ENCODE peak calls at places on chromosome 14, in seven cellular contexts. C is endodermal cell, I is mucosa of descending colon, X is epithelial cell of esophagus, R is nephron progenitor cell, Y is AG04450, Z is transverse colon. K is an unnamed sample.

GRCh38 chr14:68546839-68547238 is 246.0 kb downstream of the ZFP36L1 start:
- DNase-seq in C (no peak), I (no peak), X (peak), R (no peak), Y (peak), Z (no peak), K (no peak)

GRCh38 chr14:95291859-95292542 is 27.7 kb downstream of the CLMN start:
- DNase-seq in C (no peak), I (peak), X (peak), R (no peak), Y (no peak), Z (peak), K (no peak)

GRCh38 chr14:84025258-84026012 is 1504.5 kb upstream of the FLRT2 start:
- DNase-seq in C (peak), I (no peak), X (no peak), R (no peak), Y (no peak), Z (no peak), K (no peak)

GRCh38 chr14:35855886-35856481 is 29.8 kb downstream of the BRMS1L start:
- DNase-seq in C (no peak), I (no peak), X (no peak), R (no peak), Y (no peak), Z (no peak), K (no peak)

GRCh38 chr14:25400607-25401206 is 350.8 kb upstream of the STXBP6 start:
- DNase-seq in C (peak), I (peak), X (peak), R (peak), Y (no peak), Z (peak), K (peak)

GRCh38 chr14:68084256-68084655 is 264.7 kb downstream of the RAD51B start:
- DNase-seq in C (no peak), I (no peak), X (no peak), R (no peak), Y (no peak), Z (no peak), K (no peak)

GRCh38 chr14:74220991-74221390 is 18.3 kb upstream of the VSX2 start:
- DNase-seq in C (no peak), I (no peak), X (no peak), R (no peak), Y (no peak), Z (no peak), K (no peak)

GRCh38 chr14:75372260-75372659 is 55.6 kb upstream of the JDP2 start:
- DNase-seq in C (no peak), I (no peak), X (no peak), R (no peak), Y (no peak), Z (no peak), K (no peak)

GRCh38 chr14:76947078-76947837 is 81.2 kb downstream of the IRF2BPL start:
- DNase-seq in C (peak), I (peak), X (peak), R (peak), Y (peak), Z (peak), K (peak)

GRCh38 chr14:50786821-50787464 is 44.0 kb downstream of the NIN start:
- DNase-seq in C (no peak), I (no peak), X (no peak), R (no peak), Y (no peak), Z (no peak), K (no peak)

GRCh38 chr14:40368314-40368713 is 936.1 kb upstream of the FBXO33 start:
- DNase-seq in C (no peak), I (no peak), X (no peak), R (no peak), Y (no peak), Z (no peak), K (no peak)

GRCh38 chr14:24829862-24830261 is 195.9 kb upstream of the GZMB start:
- DNase-seq in C (no peak), I (no peak), X (no peak), R (no peak), Y (no peak), Z (no peak), K (no peak)

GRCh38 chr14:56005580-56006053 is 112.6 kb upstream of the PELI2 start:
- DNase-seq in C (peak), I (no peak), X (no peak), R (no peak), Y (peak), Z (no peak), K (no peak)

GRCh38 chr14:77201696-77202095 is 20.1 kb downstream of the TMEM63C start:
- DNase-seq in C (no peak), I (no peak), X (no peak), R (no peak), Y (no peak), Z (no peak), K (no peak)

GRCh38 chr14:95855606-95856005 is 21.0 kb upstream of the TUNAR start:
- DNase-seq in C (no peak), I (no peak), X (no peak), R (no peak), Y (no peak), Z (no peak), K (no peak)

GRCh38 chr14:54782803-54783659 is 119.6 kb downstream of the GCH1 start:
- DNase-seq in C (peak), I (peak), X (no peak), R (peak), Y (no peak), Z (peak), K (no peak)

GRCh38 chr14:94696518-94696917 is 73.4 kb downstream of the GSC start:
- DNase-seq in C (no peak), I (no peak), X (no peak), R (no peak), Y (no peak), Z (no peak), K (no peak)

GRCh38 chr14:54182419-54183040 is 214.3 kb upstream of the CDKN3 start:
- DNase-seq in C (no peak), I (no peak), X (peak), R (no peak), Y (no peak), Z (no peak), K (no peak)

GRCh38 chr14:54715244-54715643 is 148.3 kb downstream of the SAMD4A start:
- DNase-seq in C (no peak), I (no peak), X (peak), R (no peak), Y (no peak), Z (no peak), K (no peak)

GRCh38 chr14:101875726-101876268 is 88.6 kb upstream of the DYNC1H1 start:
- DNase-seq in C (no peak), I (no peak), X (no peak), R (no peak), Y (no peak), Z (no peak), K (no peak)

GRCh38 chr14:68160779-68161546 is 341.4 kb downstream of the RAD51B start:
- DNase-seq in C (no peak), I (no peak), X (no peak), R (no peak), Y (no peak), Z (no peak), K (no peak)

GRCh38 chr14:81673930-81674329 is 140.3 kb upstream of the SEL1L start:
- DNase-seq in C (no peak), I (no peak), X (no peak), R (no peak), Y (no peak), Z (no peak), K (no peak)

GRCh38 chr14:85531594-85532391 is 1.8 kb downstream of the FLRT2 start:
- DNase-seq in C (peak), I (peak), X (peak), R (peak), Y (no peak), Z (no peak), K (peak)
- TF ChIP-seq CTCF in C (peak), I (no peak), X (peak), R (no peak), Y (peak), Z (no peak), K (peak)

GRCh38 chr14:61561144-61561543 is 134.2 kb upstream of the HIF1A start:
- DNase-seq in C (no peak), I (no peak), X (peak), R (no peak), Y (no peak), Z (no peak), K (no peak)
- TF ChIP-seq CTCF in C (peak), I (no peak), X (peak), R (no peak), Y (peak), Z (no peak), K (no peak)

DNA sequence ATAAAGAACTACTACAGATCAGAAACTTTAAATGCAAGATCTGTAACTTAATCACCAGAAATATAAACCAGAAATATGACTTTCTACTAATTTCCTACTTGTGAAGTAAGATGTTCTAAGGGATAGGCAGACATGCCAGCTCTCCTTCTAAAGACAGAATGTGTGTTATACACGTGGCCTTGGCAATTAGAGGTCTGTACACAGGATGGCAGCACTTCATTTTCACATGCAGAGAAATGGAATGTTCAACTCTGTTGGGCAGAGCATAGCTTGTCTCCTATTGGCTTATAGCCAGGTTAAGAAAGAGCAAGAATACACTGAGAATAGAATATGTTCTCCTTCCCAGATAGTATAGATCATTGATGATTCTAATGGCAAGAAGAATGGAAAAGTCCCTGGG is 403.8 kb downstream of the DAD1 start:
- DNase-seq in C (no peak), I (no peak), X (peak), R (no peak), Y (no peak), Z (no peak), K (no peak)
- TF ChIP-seq CTCF in C (peak), I (no peak), X (peak), R (no peak), Y (peak), Z (no peak), K (no peak)

GRCh38 chr14:79809849-79810612 is 401.3 kb downstream of the DIO2 start:
- DNase-seq in C (no peak), I (peak), X (peak), R (no peak), Y (no peak), Z (peak), K (no peak)
- TF ChIP-seq CTCF in C (peak), I (no peak), X (peak), R (no peak), Y (peak), Z (no peak), K (peak)

GRCh38 chr14:90198541-90198940 is 57.8 kb upstream of the PSMC1 start:
- DNase-seq in C (no peak), I (no peak), X (no peak), R (no peak), Y (no peak), Z (no peak), K (no peak)
- TF ChIP-seq CTCF in C (no peak), I (no peak), X (no peak), R (no peak), Y (no peak), Z (no peak), K (no peak)

DNA sequence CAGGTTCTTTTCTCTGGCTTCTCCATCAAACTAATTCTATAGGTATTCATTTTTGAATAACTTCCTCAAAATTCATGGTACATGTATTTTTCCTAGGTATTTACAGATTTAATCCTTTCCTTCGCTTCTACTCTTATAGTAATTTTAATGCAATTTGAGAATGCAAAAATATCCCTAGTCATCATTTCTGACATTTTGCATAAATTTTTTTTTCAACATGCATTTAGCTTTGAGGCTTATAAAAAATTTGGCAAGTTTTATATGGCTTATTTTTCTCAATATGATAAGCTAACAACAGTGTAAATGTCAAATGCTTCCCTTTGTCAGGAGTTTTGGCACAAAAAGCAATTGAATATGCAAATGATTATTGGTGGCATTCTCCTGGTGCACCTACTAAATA is 872.6 kb downstream of the FLRT2 start:
- DNase-seq in C (no peak), I (no peak), X (no peak), R (no peak), Y (no peak), Z (no peak), K (no peak)
- TF ChIP-seq CTCF in C (no peak), I (no peak), X (no peak), R (no peak), Y (no peak), Z (no peak), K (no peak)

GRCh38 chr14:93135399-93135798 is 19.7 kb upstream of the ITPK1 start:
- DNase-seq in C (no peak), I (no peak), X (no peak), R (no peak), Y (no peak), Z (no peak), K (no peak)

GRCh38 chr14:93133476-93133875 is 17.8 kb upstream of the ITPK1 start:
- DNase-seq in C (no peak), I (no peak), X (peak), R (no peak), Y (no peak), Z (no peak), K (no peak)

GRCh38 chr14:93142854-93143652 is 27.3 kb upstream of the ITPK1 start:
- DNase-seq in C (no peak), I (no peak), X (no peak), R (no peak), Y (no peak), Z (no peak), K (no peak)

GRCh38 chr14:93136009-93136408 is 20.3 kb upstream of the ITPK1 start:
- DNase-seq in C (no peak), I (no peak), X (no peak), R (no peak), Y (no peak), Z (no peak), K (no peak)

GRCh38 chr14:93137864-93138263 is 22.1 kb upstream of the ITPK1 start:
- DNase-seq in C (peak), I (peak), X (peak), R (no peak), Y (no peak), Z (peak), K (no peak)
- TF ChIP-seq CTCF in C (peak), I (no peak), X (peak), R (no peak), Y (no peak), Z (peak), K (no peak)

GRCh38 chr14:100645986-100646314 is 58.7 kb upstream of the BEGAIN start:
- DNase-seq in C (no peak), I (no peak), X (no peak), R (no peak), Y (no peak), Z (no peak), K (no peak)
- TF ChIP-seq CTCF in C (peak), I (no peak), X (no peak), R (no peak), Y (no peak), Z (no peak), K (peak)

DNA sequence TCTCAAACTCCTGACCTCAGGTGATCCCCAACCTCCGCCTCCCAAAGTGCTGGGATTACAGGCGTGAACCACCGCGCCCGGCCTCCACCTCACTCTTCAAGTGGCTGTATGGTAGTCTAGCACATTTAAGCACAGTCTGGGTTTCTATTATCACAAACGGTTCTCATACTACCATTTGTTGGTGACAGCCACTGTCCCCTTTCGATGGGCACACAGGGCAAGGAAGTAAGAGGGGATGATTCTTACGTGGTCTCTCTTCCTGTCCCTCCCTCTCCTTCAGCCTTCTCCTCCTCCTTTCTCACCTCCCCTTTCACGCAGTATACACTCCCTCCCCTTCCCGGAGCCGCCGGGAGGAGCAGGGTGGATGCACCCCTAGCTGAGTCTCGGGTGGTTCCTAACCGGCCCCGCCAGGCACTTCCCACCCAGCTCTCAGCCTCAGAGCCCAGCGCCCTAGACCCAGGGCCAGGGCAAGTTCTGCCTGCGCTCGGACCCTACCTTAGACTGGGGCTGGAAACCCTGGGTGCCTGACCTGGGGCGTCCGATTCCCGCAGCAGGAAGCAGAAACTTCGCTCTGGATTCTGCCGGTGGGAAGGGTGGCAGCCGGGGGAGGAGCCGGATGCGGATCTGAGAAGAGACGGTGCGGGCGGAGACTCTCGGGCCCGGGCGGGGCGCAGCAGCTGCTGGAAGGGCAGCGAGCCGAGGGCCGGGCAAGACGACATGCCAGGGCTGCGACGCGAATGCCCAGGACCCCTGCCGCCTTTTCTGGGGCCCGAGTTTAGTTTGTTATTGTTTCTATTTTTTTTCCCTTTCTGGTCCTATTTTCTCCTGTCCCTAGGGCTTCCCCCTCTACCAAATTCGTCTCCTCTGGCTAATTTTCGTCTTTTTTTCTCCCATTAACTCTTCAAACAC is at the start of gene TEP1:
- DNase-seq in C (peak), I (peak), X (peak), R (peak), Y (peak), Z (peak), K (peak)
- TF ChIP-seq CTCF in C (no peak), I (no peak), X (no peak), R (no peak), Y (no peak), Z (peak), K (no peak)